ENCODE peak calls at places on chromosomes 13 and 19, in eight cellular contexts. One of them, this sample, is unnamed. For H3K9me3, the result is how much of the 10 kb centered on the place peaks cover.

GRCh38 chr19:57099199-57099661 is 20.6 kb upstream of the USP29 start:
- DNase-seq in adrenal gland: peak
- DNase-seq in IMR-90: peak
- DNase-seq in A549: peak
- DNase-seq in heart left ventricle: peak
- DNase-seq in sigmoid colon: peak
- DNase-seq in prostate gland: peak
- DNase-seq in ovary: peak
- DNase-seq in this sample: peak

GRCh38 chr13:109737606-109738005 is 48.8 kb downstream of the IRS2 start:
- DNase-seq in prostate gland: no peak
- DNase-seq in A549: no peak
- DNase-seq in sigmoid colon: no peak
- DNase-seq in IMR-90: peak
- DNase-seq in ovary: no peak
- DNase-seq in adrenal gland: no peak
- DNase-seq in heart left ventricle: no peak
- DNase-seq in this sample: no peak

GRCh38 chr19:14089662-14090508 is 666 bp downstream of the SAMD1 start:
- DNase-seq in heart left ventricle: peak
- DNase-seq in ovary: peak
- DNase-seq in A549: peak
- DNase-seq in prostate gland: no peak
- DNase-seq in adrenal gland: no peak
- DNase-seq in sigmoid colon: no peak
- DNase-seq in IMR-90: peak
- DNase-seq in this sample: peak

GRCh38 chr19:47045867-47046470 is 2.5 kb downstream of the TMEM160 start:
- DNase-seq in A549: no peak
- DNase-seq in sigmoid colon: no peak
- DNase-seq in IMR-90: no peak
- DNase-seq in heart left ventricle: no peak
- DNase-seq in ovary: no peak
- DNase-seq in adrenal gland: no peak
- DNase-seq in prostate gland: no peak
- DNase-seq in this sample: no peak

GRCh38 chr13:20412761-20413355 is 112.8 kb downstream of the CRYL1 start:
- DNase-seq in sigmoid colon: no peak
- DNase-seq in IMR-90: peak
- DNase-seq in A549: no peak
- DNase-seq in adrenal gland: no peak
- DNase-seq in prostate gland: no peak
- DNase-seq in heart left ventricle: no peak
- DNase-seq in ovary: no peak
- DNase-seq in this sample: no peak

GRCh38 chr13:34025746-34026145 is 207.8 kb downstream of the RFC3 start:
- DNase-seq in sigmoid colon: no peak
- DNase-seq in A549: no peak
- DNase-seq in adrenal gland: no peak
- DNase-seq in ovary: no peak
- DNase-seq in prostate gland: no peak
- DNase-seq in IMR-90: peak
- DNase-seq in heart left ventricle: no peak
- DNase-seq in this sample: no peak

GRCh38 chr13:81540777-81541176 is 1199.9 kb upstream of the SPRY2 start:
- DNase-seq in A549: peak
- DNase-seq in ovary: no peak
- DNase-seq in sigmoid colon: no peak
- DNase-seq in prostate gland: no peak
- DNase-seq in heart left ventricle: no peak
- DNase-seq in IMR-90: no peak
- DNase-seq in adrenal gland: no peak
- DNase-seq in this sample: no peak

GRCh38 chr13:113564331-113565023 is 20.1 kb upstream of the TFDP1 start:
- DNase-seq in sigmoid colon: peak
- DNase-seq in prostate gland: no peak
- DNase-seq in A549: no peak
- DNase-seq in ovary: no peak
- DNase-seq in heart left ventricle: no peak
- DNase-seq in IMR-90: no peak
- DNase-seq in adrenal gland: peak
- DNase-seq in this sample: no peak

GRCh38 chr13:110265682-110266430 is 41.1 kb downstream of the COL4A1 start:
- DNase-seq in IMR-90: no peak
- DNase-seq in prostate gland: peak
- DNase-seq in ovary: no peak
- DNase-seq in A549: no peak
- DNase-seq in sigmoid colon: peak
- DNase-seq in adrenal gland: peak
- DNase-seq in heart left ventricle: peak
- DNase-seq in this sample: no peak

GRCh38 chr19:8158411-8159074 is 9.2 kb upstream of the FBN3 start:
- DNase-seq in adrenal gland: peak
- DNase-seq in sigmoid colon: peak
- DNase-seq in A549: peak
- DNase-seq in ovary: no peak
- DNase-seq in prostate gland: peak
- DNase-seq in heart left ventricle: peak
- DNase-seq in IMR-90: peak
- DNase-seq in this sample: peak

GRCh38 chr19:10289167-10289835 is 451 bp upstream of the ICAM5 start:
- DNase-seq in ovary: no peak
- DNase-seq in heart left ventricle: no peak
- DNase-seq in sigmoid colon: no peak
- DNase-seq in A549: peak
- DNase-seq in IMR-90: peak
- DNase-seq in prostate gland: no peak
- DNase-seq in adrenal gland: no peak
- DNase-seq in this sample: peak

GRCh38 chr13:39025433-39025839 is 12.5 kb downstream of the PROSER1 start:
- DNase-seq in ovary: no peak
- DNase-seq in prostate gland: peak
- DNase-seq in adrenal gland: no peak
- DNase-seq in sigmoid colon: no peak
- DNase-seq in IMR-90: no peak
- DNase-seq in A549: no peak
- DNase-seq in heart left ventricle: no peak
- DNase-seq in this sample: no peak

GRCh38 chr13:112333756-112334543 is 42.2 kb upstream of the SPACA7 start:
- DNase-seq in A549: peak
- DNase-seq in prostate gland: no peak
- DNase-seq in ovary: no peak
- DNase-seq in sigmoid colon: no peak
- DNase-seq in IMR-90: no peak
- DNase-seq in adrenal gland: no peak
- DNase-seq in heart left ventricle: no peak
- DNase-seq in this sample: no peak

GRCh38 chr13:78875792-78876580 is 217.0 kb upstream of the OBI1 start:
- DNase-seq in sigmoid colon: no peak
- DNase-seq in ovary: no peak
- DNase-seq in IMR-90: no peak
- DNase-seq in prostate gland: no peak
- DNase-seq in adrenal gland: no peak
- DNase-seq in heart left ventricle: no peak
- DNase-seq in A549: no peak
- DNase-seq in this sample: no peak

GRCh38 chr13:88125055-88125454 is 453.9 kb downstream of the SLITRK5 start:
- DNase-seq in IMR-90: no peak
- DNase-seq in adrenal gland: no peak
- DNase-seq in heart left ventricle: no peak
- DNase-seq in A549: no peak
- DNase-seq in sigmoid colon: no peak
- DNase-seq in prostate gland: no peak
- DNase-seq in ovary: no peak
- DNase-seq in this sample: no peak

GRCh38 chr19:10812902-10813404 is 23.1 kb downstream of the TMED1 start:
- DNase-seq in heart left ventricle: peak
- DNase-seq in sigmoid colon: peak
- DNase-seq in adrenal gland: peak
- DNase-seq in ovary: no peak
- DNase-seq in IMR-90: peak
- DNase-seq in A549: peak
- DNase-seq in prostate gland: no peak
- DNase-seq in this sample: no peak

GRCh38 chr13:77042566-77043177 is 15.7 kb upstream of the FBXL3 start:
- DNase-seq in heart left ventricle: no peak
- DNase-seq in sigmoid colon: no peak
- DNase-seq in ovary: no peak
- DNase-seq in A549: no peak
- DNase-seq in adrenal gland: no peak
- DNase-seq in prostate gland: peak
- DNase-seq in IMR-90: peak
- DNase-seq in this sample: no peak

DNA sequence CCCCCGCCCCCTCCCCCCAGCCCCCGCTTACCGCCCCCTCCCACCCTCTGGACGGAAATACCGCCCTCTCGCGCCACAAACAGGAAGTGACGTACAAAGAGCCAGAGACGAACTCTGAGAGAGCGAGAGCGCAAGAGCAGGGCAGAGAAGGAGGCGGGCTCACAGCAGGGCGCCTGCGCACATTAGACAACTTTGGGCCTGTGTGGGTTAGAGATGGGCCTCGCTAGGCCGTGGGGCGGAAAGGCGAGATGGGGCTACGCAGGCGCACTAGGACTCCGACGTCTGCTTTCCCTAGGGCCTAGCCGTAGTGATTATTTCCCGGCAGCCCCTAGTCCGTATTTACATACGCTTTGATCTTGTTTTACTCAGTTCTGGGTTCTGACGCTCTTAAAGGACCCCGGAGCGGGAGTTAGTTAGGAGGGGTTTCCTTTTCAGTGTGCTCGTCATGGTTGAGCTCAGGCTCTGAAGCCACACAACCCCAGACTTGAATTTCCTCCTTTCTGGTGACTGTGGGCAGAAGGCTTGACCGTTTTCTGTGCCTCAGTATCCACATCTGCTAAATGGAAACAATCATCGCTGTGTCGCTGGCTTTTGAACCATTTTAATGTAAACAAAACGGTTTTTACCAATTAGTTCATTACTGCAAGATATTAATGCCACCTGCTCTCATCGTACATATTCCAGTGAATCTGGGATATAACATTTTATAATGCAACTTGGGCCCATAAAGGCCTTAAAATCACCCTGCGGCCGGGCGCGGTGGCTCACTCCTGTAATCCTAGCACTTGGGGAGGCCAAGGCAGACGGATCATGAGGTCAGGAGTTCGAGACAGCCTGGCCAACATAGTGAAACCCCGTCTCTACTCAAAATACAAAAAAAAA is 449 bp upstream of the AKT2 start:
- DNase-seq in IMR-90: peak
- DNase-seq in prostate gland: peak
- DNase-seq in sigmoid colon: peak
- DNase-seq in A549: peak
- DNase-seq in heart left ventricle: peak
- DNase-seq in ovary: peak
- DNase-seq in adrenal gland: peak
- DNase-seq in this sample: peak
- TF ChIP-seq POLR2A in IMR-90: peak
- TF ChIP-seq POLR2A in prostate gland: peak
- TF ChIP-seq POLR2A in sigmoid colon: no peak
- TF ChIP-seq POLR2A in A549: peak
- TF ChIP-seq POLR2A in heart left ventricle: peak
- TF ChIP-seq POLR2A in ovary: peak
- TF ChIP-seq POLR2A in adrenal gland: peak
- TF ChIP-seq POLR2A in this sample: peak

GRCh38 chr19:2984196-2984490 is 6.8 kb downstream of the TLE6 start:
- DNase-seq in heart left ventricle: no peak
- DNase-seq in adrenal gland: no peak
- DNase-seq in prostate gland: no peak
- DNase-seq in A549: no peak
- DNase-seq in sigmoid colon: no peak
- DNase-seq in ovary: no peak
- DNase-seq in IMR-90: no peak
- DNase-seq in this sample: no peak
- H3K9me3 ChIP-seq in heart left ventricle: under half
- H3K9me3 ChIP-seq in adrenal gland: under half
- H3K9me3 ChIP-seq in prostate gland: under half
- H3K9me3 ChIP-seq in A549: under half
- H3K9me3 ChIP-seq in sigmoid colon: under half
- H3K9me3 ChIP-seq in ovary: under half
- H3K9me3 ChIP-seq in IMR-90: under half
- H3K9me3 ChIP-seq in this sample: under half

DNA sequence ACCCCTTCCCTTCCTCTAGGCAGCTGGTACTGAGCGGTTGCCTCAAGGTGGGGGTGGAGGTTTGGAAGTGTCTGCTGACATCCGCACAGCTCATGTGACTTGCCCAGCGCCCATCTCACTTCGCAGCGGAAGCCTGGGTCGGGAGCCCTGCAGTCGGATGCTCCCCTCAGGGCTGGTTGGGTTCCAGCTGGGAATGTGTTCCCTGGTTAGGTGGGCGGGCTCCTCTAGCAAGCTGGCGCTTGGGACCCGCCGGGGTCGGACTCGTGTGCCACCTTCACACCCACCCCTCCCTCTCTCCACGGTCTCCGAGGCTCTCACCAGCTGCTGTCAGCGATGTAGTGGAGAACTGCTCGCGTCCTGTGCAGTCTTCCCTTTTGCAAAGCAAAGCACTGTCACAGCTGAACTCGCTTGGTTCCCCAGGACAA is 10.2 kb downstream of the PPP1R37 start:
- DNase-seq in sigmoid colon: peak
- DNase-seq in heart left ventricle: no peak
- DNase-seq in ovary: no peak
- DNase-seq in A549: no peak
- DNase-seq in IMR-90: no peak
- DNase-seq in prostate gland: no peak
- DNase-seq in adrenal gland: no peak
- DNase-seq in this sample: peak
- H3K27ac ChIP-seq in sigmoid colon: no peak
- H3K27ac ChIP-seq in heart left ventricle: peak
- H3K27ac ChIP-seq in ovary: no peak
- H3K27ac ChIP-seq in A549: no peak
- H3K27ac ChIP-seq in IMR-90: no peak
- H3K27ac ChIP-seq in prostate gland: no peak
- H3K27ac ChIP-seq in adrenal gland: peak
- H3K27ac ChIP-seq in this sample: peak

DNA sequence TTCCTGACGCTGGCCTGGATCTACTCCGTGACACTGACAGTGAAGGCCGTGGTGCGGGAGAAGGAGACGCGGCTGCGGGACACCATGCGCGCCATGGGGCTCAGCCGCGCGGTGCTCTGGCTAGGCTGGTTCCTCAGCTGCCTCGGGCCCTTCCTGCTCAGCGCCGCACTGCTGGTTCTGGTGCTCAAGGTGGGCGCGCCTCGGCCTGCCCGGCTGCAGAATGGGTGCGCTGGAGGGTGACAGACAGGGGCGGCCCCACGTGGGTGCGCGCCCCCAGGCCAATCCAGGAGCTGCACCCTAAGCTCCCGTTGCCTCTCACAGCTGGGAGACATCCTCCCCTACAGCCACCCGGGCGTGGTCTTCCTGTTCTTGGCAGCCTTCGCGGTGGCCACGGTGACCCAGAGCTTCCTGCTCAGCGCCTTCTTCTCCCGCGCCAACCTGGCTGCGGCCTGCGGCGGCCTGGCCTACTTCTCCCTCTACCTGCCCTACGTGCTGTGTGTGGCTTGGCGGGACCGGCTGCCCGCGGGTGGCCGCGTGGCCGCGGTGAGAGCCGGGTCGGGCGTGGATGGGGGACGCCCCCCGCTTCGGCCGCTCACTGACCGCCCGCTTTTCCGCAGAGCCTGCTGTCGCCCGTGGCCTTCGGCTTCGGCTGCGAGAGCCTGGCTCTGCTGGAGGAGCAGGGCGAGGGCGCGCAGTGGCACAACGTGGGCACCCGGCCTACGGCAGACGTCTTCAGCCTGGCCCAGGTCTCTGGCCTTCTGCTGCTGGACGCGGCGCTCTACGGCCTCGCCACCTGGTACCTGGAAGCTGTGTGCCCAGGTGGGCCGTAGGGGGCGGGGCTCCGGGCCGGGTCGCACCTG is 7.2 kb downstream of the ABCA7 start:
- DNase-seq in heart left ventricle: no peak
- DNase-seq in IMR-90: no peak
- DNase-seq in sigmoid colon: no peak
- DNase-seq in prostate gland: no peak
- DNase-seq in A549: no peak
- DNase-seq in adrenal gland: no peak
- DNase-seq in ovary: no peak
- DNase-seq in this sample: peak
- TF ChIP-seq POLR2A in heart left ventricle: no peak
- TF ChIP-seq POLR2A in IMR-90: no peak
- TF ChIP-seq POLR2A in sigmoid colon: no peak
- TF ChIP-seq POLR2A in prostate gland: no peak
- TF ChIP-seq POLR2A in A549: no peak
- TF ChIP-seq POLR2A in adrenal gland: no peak
- TF ChIP-seq POLR2A in ovary: no peak
- TF ChIP-seq POLR2A in this sample: no peak

This sample was measured in Peyer's patch.